ENCODE peak calls at places on chromosomes 12 and 14, in four cellular contexts. X is CD14-positive monocyte, V is endothelial cell, W is IMR-90. E is an unnamed sample.

GRCh38 chr14:78530078-78530477 is 359.9 kb downstream of the NRXN3 start:
- DNase-seq in X (no peak), V (peak; percentile 66), W (no peak), E (no peak)

GRCh38 chr12:2172040-2172439 is 119.3 kb downstream of the CACNA1C start:
- DNase-seq in X (no peak), V (no peak), W (no peak), E (no peak)

GRCh38 chr12:69569236-69569635 is 16.0 kb upstream of the CCT2 start:
- DNase-seq in X (no peak), V (no peak), W (peak; percentile 49), E (no peak)

GRCh38 chr12:31965090-31965489 is 5.9 kb downstream of the RESF1 start:
- DNase-seq in X (no peak), V (no peak), W (no peak), E (no peak)

GRCh38 chr14:104886690-104887622 is 21.9 kb downstream of the CEP170B start:
- DNase-seq in X (peak; percentile 49), V (peak; percentile 3), W (no peak), E (peak; percentile 93)

GRCh38 chr12:39685854-39686608 is 66.4 kb upstream of the ABCD2 start:
- DNase-seq in X (no peak), V (no peak), W (no peak), E (no peak)

GRCh38 chr12:84757978-84758377 is 154.6 kb downstream of the SLC6A15 start:
- DNase-seq in X (no peak), V (no peak), W (peak; percentile 50), E (no peak)

GRCh38 chr12:119061208-119061796 is 80.0 kb downstream of the SRRM4 start:
- DNase-seq in X (no peak), V (peak; percentile 67), W (peak; percentile 7), E (no peak)

GRCh38 chr12:57898308-57898970 is 42.9 kb upstream of the ATP23 start:
- DNase-seq in X (no peak), V (no peak), W (peak; percentile 5), E (no peak)

GRCh38 chr12:27176765-27177164 is 67.3 kb upstream of the STK38L start:
- DNase-seq in X (peak; percentile 56), V (no peak), W (peak; percentile 80), E (no peak)

GRCh38 chr14:77043177-77043983 is 14.9 kb upstream of the IRF2BPL start:
- DNase-seq in X (no peak), V (no peak), W (peak; percentile 91), E (no peak)

DNA sequence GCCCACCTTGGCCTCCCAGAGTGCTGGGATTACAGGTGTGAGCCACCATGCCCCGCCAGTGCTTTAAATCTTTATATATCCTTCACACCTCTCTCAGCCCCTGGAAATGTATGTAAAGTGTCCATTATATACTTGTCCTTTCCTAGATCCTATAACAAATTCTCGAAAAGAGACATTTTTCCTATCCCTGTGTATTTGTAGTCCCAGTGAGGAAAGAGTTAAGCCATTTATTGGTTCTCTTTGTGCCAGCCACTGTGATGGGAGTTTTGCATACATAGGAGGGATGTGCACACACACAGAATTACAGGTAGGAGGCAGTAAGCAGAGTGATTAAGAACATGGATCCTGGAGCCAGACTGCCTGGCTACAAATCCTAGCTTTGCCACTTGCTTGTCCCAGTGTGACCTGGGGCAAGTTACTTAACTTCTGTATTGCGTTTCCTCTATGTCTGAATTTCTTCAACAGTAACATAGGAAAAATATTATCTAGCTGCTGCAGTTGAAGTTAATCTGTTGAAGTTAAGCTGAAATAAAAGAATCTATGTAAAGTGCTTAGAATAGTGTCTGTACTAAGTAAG is 2.1 kb upstream of the RABGGTA start:
- DNase-seq in X (no peak), V (no peak), W (no peak), E (no peak)
- TF ChIP-seq CTCF in X (no peak), V (no peak), W (no peak), E (no peak)

GRCh38 chr12:6582196-6582595 is 14.1 kb upstream of the NOP2 start:
- DNase-seq in X (no peak), V (no peak), W (no peak), E (no peak)
- TF ChIP-seq CTCF in X (no peak), V (no peak), W (no peak), E (peak; percentile 51)

GRCh38 chr14:103540816-103541493 is 12.0 kb downstream of the TRMT61A start:
- DNase-seq in X (no peak), V (no peak), W (no peak), E (no peak)

GRCh38 chr14:103541494-103541943 is 12.5 kb downstream of the TRMT61A start:
- DNase-seq in X (no peak), V (no peak), W (no peak), E (no peak)

GRCh38 chr14:103543140-103543539 is 14.1 kb downstream of the TRMT61A start:
- DNase-seq in X (no peak), V (no peak), W (no peak), E (peak; percentile 88)

GRCh38 chr14:103542545-103543088 is 13.6 kb downstream of the TRMT61A start:
- DNase-seq in X (no peak), V (peak; percentile 60), W (no peak), E (no peak)

GRCh38 chr14:103541944-103542544 is 13.0 kb downstream of the TRMT61A start:
- DNase-seq in X (no peak), V (no peak), W (no peak), E (no peak)
- TF ChIP-seq CTCF in X (no peak), V (no peak), W (no peak), E (peak; percentile 48)

GRCh38 chr12:19846561-19846960 is 407.3 kb downstream of the AEBP2 start:
- DNase-seq in X (no peak), V (no peak), W (peak; percentile 69), E (no peak)
- TF ChIP-seq CTCF in X (no peak), V (no peak), W (no peak), E (no peak)

GRCh38 chr12:87001102-87001501 is 744.9 kb upstream of the MGAT4C start:
- DNase-seq in X (no peak), V (no peak), W (no peak), E (no peak)
- TF ChIP-seq CTCF in X (no peak), V (no peak), W (no peak), E (no peak)

E was measured in chondrocyte.